ENCODE peak calls at places on chromosomes 11 and 22, in six cellular contexts. O is astrocyte of the cerebellum, I is spleen, X is astrocyte of the spinal cord, N is heart right ventricle, C is right atrium auricular region. A is an unnamed sample.

GRCh38 chr11:124988063-124988462 is 34.1 kb downstream of the CCDC15 start:
- DNase-seq in N (no peak), X (no peak), I (no peak), O (no peak), C (no peak), A (no peak)

GRCh38 chr11:111387318-111387863 is 8.3 kb upstream of the POU2AF1 start:
- DNase-seq in N (peak), O (no peak), I (no peak), C (no peak), X (no peak), A (peak)

GRCh38 chr11:114026355-114026754 is 33.2 kb upstream of the ZBTB16 start:
- DNase-seq in N (no peak), O (no peak), X (peak), I (no peak), C (no peak), A (peak)

GRCh38 chr11:108368134-108368533 is 99.2 kb downstream of the C11orf65 start:
- DNase-seq in O (no peak), I (no peak), N (no peak), C (no peak), X (no peak), A (no peak)

GRCh38 chr11:68186061-68186460 is 27.0 kb downstream of the KMT5B start:
- DNase-seq in C (no peak), N (no peak), I (no peak), O (no peak), X (no peak), A (no peak)

GRCh38 chr22:30859714-30860095 is 108.9 kb downstream of the MORC2 start:
- DNase-seq in N (no peak), I (peak), O (no peak), X (no peak), C (no peak), A (no peak)

GRCh38 chr22:38305481-38306448 is 11.5 kb downstream of the CSNK1E start:
- DNase-seq in I (no peak), N (no peak), C (no peak), O (no peak), X (peak), A (peak)

GRCh38 chr11:68843052-68843561 is 1.4 kb upstream of the CPT1A start:
- DNase-seq in O (peak), C (no peak), N (no peak), I (peak), X (peak), A (peak)

GRCh38 chr11:80995523-80995922 is 1554.7 kb upstream of the TENM4 start:
- DNase-seq in I (no peak), O (no peak), X (no peak), C (no peak), N (no peak), A (no peak)

GRCh38 chr22:43789452-43789851 is 22.7 kb downstream of the EFCAB6 start:
- DNase-seq in C (peak), N (peak), X (peak), I (no peak), O (peak), A (peak)

GRCh38 chr11:17766590-17766989 is 32.0 kb downstream of the KCNC1 start:
- DNase-seq in X (no peak), I (peak), N (no peak), C (no peak), O (no peak), A (peak)

GRCh38 chr11:130732476-130732875 is 183.8 kb downstream of the SNX19 start:
- DNase-seq in I (no peak), C (no peak), O (no peak), X (no peak), N (no peak), A (no peak)
- H3K4me3 ChIP-seq in I (no peak), C (no peak), O (no peak), X (no peak), N (no peak), A (no peak)

GRCh38 chr11:122207505-122207904 is 91.5 kb upstream of the BLID start:
- DNase-seq in N (no peak), O (peak), C (no peak), I (no peak), X (peak), A (no peak)
- H3K4me3 ChIP-seq in N (no peak), O (peak), C (no peak), I (no peak), X (peak), A (no peak)

GRCh38 chr11:10139081-10139480 is 154.9 kb downstream of the SBF2 start:
- DNase-seq in X (no peak), N (no peak), I (no peak), C (no peak), O (no peak), A (peak)

GRCh38 chr11:10144954-10145353 is 149.1 kb downstream of the SBF2 start:
- DNase-seq in C (no peak), O (no peak), N (no peak), X (no peak), I (no peak), A (no peak)

GRCh38 chr11:10134975-10135481 is 159.0 kb downstream of the SBF2 start:
- DNase-seq in I (no peak), N (no peak), O (no peak), X (no peak), C (no peak), A (no peak)

DNA sequence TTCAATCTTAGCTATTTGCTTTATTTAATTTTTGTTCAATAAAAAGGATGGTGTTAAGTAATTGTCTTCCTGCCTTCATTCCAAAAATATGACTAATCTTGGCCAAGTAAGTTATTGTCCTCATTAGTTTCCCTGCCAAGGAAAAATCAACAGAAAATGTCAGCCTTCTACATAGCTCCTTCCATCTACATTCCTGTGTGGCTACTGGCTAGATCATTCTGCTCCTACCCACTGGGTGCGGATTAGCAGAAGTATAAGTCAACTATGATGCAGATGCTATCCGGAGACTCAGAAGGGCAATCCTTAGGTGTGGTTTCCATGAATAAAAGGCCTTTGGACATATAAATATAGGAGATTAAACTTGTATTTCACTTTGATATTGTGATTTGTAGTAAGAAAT is 154.4 kb downstream of the SBF2 start:
- DNase-seq in I (no peak), N (no peak), O (peak), X (peak), C (no peak), A (peak)
- H3K4me3 ChIP-seq in I (no peak), N (no peak), O (no peak), X (no peak), C (no peak), A (no peak)

GRCh38 chr22:21078916-21079315 is 33.2 kb downstream of the LRRC74B start:
- DNase-seq in I (no peak), X (no peak), C (no peak), N (no peak), O (no peak), A (no peak)

GRCh38 chr22:21076907-21077625 is 31.3 kb downstream of the LRRC74B start:
- DNase-seq in I (no peak), C (no peak), X (no peak), O (no peak), N (no peak), A (no peak)

GRCh38 chr22:21080435-21081137 is 34.8 kb downstream of the LRRC74B start:
- DNase-seq in I (no peak), X (no peak), O (no peak), N (no peak), C (no peak), A (no peak)

GRCh38 chr22:21077884-21078508 is 32.2 kb downstream of the LRRC74B start:
- DNase-seq in C (no peak), N (no peak), O (no peak), I (no peak), X (no peak), A (no peak)

DNA sequence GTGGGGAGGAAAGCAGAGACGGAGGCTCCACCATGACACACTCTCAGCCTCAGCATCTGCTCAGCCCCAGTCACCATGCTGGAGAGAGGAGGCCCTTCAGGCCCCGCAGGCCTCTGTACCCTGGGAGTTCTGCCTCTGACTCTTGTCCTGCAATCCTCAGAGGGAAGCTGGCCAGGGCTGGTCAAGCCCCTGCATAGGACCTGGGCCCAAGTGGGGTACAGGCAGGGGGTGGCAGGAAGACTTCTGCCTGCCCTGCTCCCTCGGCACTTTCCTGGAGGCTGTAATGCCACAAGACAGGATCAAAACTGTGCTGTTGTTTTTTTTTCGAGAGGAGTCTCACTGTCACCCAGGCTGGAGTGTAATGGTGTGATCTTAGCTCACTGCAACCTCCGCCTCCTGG is 33.7 kb downstream of the LRRC74B start:
- DNase-seq in C (no peak), I (no peak), N (no peak), X (no peak), O (no peak), A (no peak)
- H3K4me3 ChIP-seq in C (no peak), I (no peak), N (no peak), X (no peak), O (no peak), A (no peak)

GRCh38 chr11:86302092-86302793 is at the start of gene HIKESHI:
- DNase-seq in N (peak), O (peak), C (peak), X (peak), I (peak), A (peak)

GRCh38 chr11:86301742-86302091 is 323 bp upstream of the HIKESHI start:
- DNase-seq in I (no peak), C (no peak), O (no peak), N (no peak), X (no peak), A (no peak)

DNA sequence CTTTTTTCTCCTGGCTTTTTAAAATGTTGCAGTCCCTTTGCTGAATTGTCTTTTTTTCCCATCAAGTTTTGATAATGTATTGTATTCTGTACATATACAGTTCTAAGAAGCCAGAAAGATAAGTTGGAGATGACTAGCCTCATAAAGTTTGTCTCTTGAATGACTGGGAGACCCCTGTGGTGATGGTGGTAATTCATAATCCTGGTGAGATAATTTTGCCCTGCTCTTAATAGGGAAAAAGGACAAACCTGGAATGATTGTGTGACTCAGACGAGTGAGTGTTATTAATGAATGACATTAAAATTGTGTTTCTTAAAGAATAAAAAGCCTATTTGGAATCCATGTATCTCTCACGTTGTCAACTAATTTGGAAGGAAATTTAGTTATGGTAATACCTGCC is 1.2 kb downstream of the HIKESHI start:
- DNase-seq in I (no peak), C (no peak), X (no peak), O (no peak), N (no peak), A (peak)
- H3K4me3 ChIP-seq in I (peak), C (peak), X (peak), O (peak), N (peak), A (peak)

A was measured in A673.